ENCODE peak calls at places on chromosomes 3 and 15, in nine cellular contexts. Y is GM04504; P is EH; K is activated CD4-positive, alpha-beta T cell treated with anti-CD3 and anti-CD28 coated beads, Interleukin-2, amount 50 U/mL, for 1 hour; A is foreskin keratinocyte; Q is right cardiac atrium; U is osteoblast; Z is GM12864; N is CD8-positive, alpha-beta memory T cell. L is an unnamed sample.

GRCh38 chr3:123540285-123540684 is 44.6 kb downstream of the HACD2 start:
- DNase-seq in K (no peak), P (peak), Z (no peak), A (no peak), Q (no peak), Y (no peak), N (no peak), U (peak), L (no peak)

GRCh38 chr3:9014189-9014588 is 50.9 kb upstream of the RAD18 start:
- DNase-seq in Y (no peak), N (no peak), K (no peak), U (no peak), Z (no peak), Q (no peak), A (no peak), P (peak), L (peak)

GRCh38 chr3:86178095-86178494 is 812.9 kb downstream of the VGLL3 start:
- DNase-seq in Q (no peak), A (no peak), U (no peak), K (no peak), Z (no peak), P (no peak), Y (no peak), N (no peak), L (no peak)

GRCh38 chr3:140602781-140603180 is 75.1 kb upstream of the TRIM42 start:
- DNase-seq in K (no peak), P (no peak), U (no peak), Z (no peak), A (no peak), N (no peak), Y (no peak), Q (no peak), L (no peak)

GRCh38 chr3:43171770-43172169 is 65.9 kb upstream of the POMGNT2 start:
- DNase-seq in K (no peak), A (no peak), Z (no peak), Q (no peak), Y (no peak), N (no peak), P (peak), U (no peak), L (no peak)

GRCh38 chr15:74676801-74677200 is 19.0 kb downstream of the EDC3 start:
- DNase-seq in A (no peak), Q (no peak), K (no peak), Z (no peak), P (no peak), N (no peak), U (no peak), Y (no peak), L (no peak)

GRCh38 chr3:26556637-26557036 is 65.9 kb upstream of the LRRC3B start:
- DNase-seq in K (no peak), P (no peak), A (no peak), Y (no peak), N (no peak), Z (no peak), Q (no peak), U (no peak), L (no peak)

GRCh38 chr3:53805463-53806159 is 40.6 kb downstream of the CHDH start:
- DNase-seq in U (no peak), P (no peak), A (no peak), Y (no peak), K (no peak), Q (no peak), Z (no peak), N (no peak), L (no peak)

GRCh38 chr3:15892828-15893227 is 95.0 kb upstream of the ANKRD28 start:
- DNase-seq in Z (no peak), N (no peak), A (no peak), Q (no peak), P (peak), K (no peak), Y (no peak), U (peak), L (no peak)

GRCh38 chr3:195897081-195897852 is 11.1 kb downstream of the TNK2 start:
- DNase-seq in Z (no peak), K (no peak), N (no peak), A (peak), P (peak), Y (no peak), U (peak), Q (peak), L (peak)

GRCh38 chr3:107208100-107208499 is 169.1 kb upstream of the CCDC54 start:
- DNase-seq in A (peak), N (no peak), Y (peak), Z (no peak), Q (peak), K (no peak), U (peak), P (peak), L (peak)

GRCh38 chr15:44435893-44436667 is 8.7 kb downstream of the CTDSPL2 start:
- DNase-seq in Z (no peak), U (peak), P (peak), N (no peak), K (no peak), A (peak), Q (no peak), Y (peak), L (no peak)

GRCh38 chr3:37197810-37198371 is 23.5 kb upstream of the LRRFIP2 start:
- DNase-seq in U (peak), Z (no peak), P (peak), Q (no peak), Y (peak), N (no peak), A (peak), K (no peak), L (no peak)

GRCh38 chr3:11251807-11252176 is 20.4 kb upstream of the ATG7 start:
- DNase-seq in K (no peak), Z (no peak), Q (no peak), U (no peak), N (no peak), P (no peak), A (no peak), Y (no peak), L (no peak)

GRCh38 chr15:85306946-85307686 is 73.3 kb upstream of the AKAP13 start:
- DNase-seq in A (no peak), K (no peak), U (no peak), Y (no peak), Q (no peak), N (no peak), P (no peak), Z (no peak), L (no peak)

GRCh38 chr15:65377976-65378366 is at the start of gene IGDCC3:
- DNase-seq in Q (no peak), P (no peak), K (no peak), N (no peak), U (peak), A (no peak), Z (no peak), Y (no peak), L (no peak)

GRCh38 chr15:48868018-48868417 is 9.9 kb upstream of the EID1 start:
- DNase-seq in Q (no peak), U (no peak), Y (no peak), P (no peak), K (no peak), N (no peak), Z (no peak), A (peak), L (no peak)

GRCh38 chr3:164306042-164306441 is 772.3 kb downstream of the SI start:
- DNase-seq in Y (no peak), A (no peak), U (no peak), Q (no peak), K (no peak), N (no peak), P (no peak), Z (no peak), L (no peak)

GRCh38 chr3:151328298-151329036 is 882 bp downstream of the P2RY13 start:
- DNase-seq in Z (no peak), P (peak), U (no peak), Y (no peak), K (no peak), A (no peak), N (peak), Q (no peak), L (no peak)

GRCh38 chr15:74816624-74817369 is 4.2 kb downstream of the LMAN1L start:
- DNase-seq in Q (peak), Z (no peak), K (no peak), N (no peak), A (no peak), P (peak), U (peak), Y (no peak), L (no peak)

GRCh38 chr3:73432021-73432722 is 192.6 kb downstream of the PDZRN3 start:
- DNase-seq in A (peak), P (peak), U (no peak), Z (no peak), N (no peak), Q (peak), Y (no peak), K (no peak), L (no peak)

GRCh38 chr15:91915576-91915975 is 62.1 kb downstream of the SLCO3A1 start:
- DNase-seq in K (no peak), Q (no peak), Y (no peak), A (no peak), P (no peak), N (no peak), Z (no peak), U (peak), L (no peak)

GRCh38 chr3:115074502-115074901 is 72.6 kb downstream of the ZBTB20 start:
- DNase-seq in Q (no peak), Z (no peak), U (no peak), P (peak), Y (no peak), K (no peak), N (no peak), A (peak), L (no peak)

GRCh38 chr15:49964071-49964470 is 155.0 kb downstream of the ATP8B4 start:
- DNase-seq in K (no peak), U (no peak), Y (no peak), Q (no peak), A (no peak), N (no peak), Z (no peak), P (no peak), L (no peak)

GRCh38 chr3:170908235-170909116 is at the start of gene EIF5A2:
- DNase-seq in Q (peak), P (peak), N (peak), A (peak), U (peak), Y (peak), K (peak), Z (peak), L (peak)

GRCh38 chr15:27668471-27669220 is 430.5 kb downstream of the OCA2 start:
- DNase-seq in A (no peak), P (no peak), U (no peak), Y (no peak), Q (no peak), K (no peak), N (no peak), Z (no peak), L (no peak)

GRCh38 chr15:37289109-37289765 is 188.9 kb upstream of the MEIS2 start:
- DNase-seq in P (peak), N (no peak), A (peak), Q (no peak), K (no peak), Z (no peak), Y (no peak), U (no peak), L (peak)

GRCh38 chr15:67506775-67507747 is 13.9 kb upstream of the C15orf61 start:
- DNase-seq in Q (no peak), P (peak), A (no peak), U (no peak), N (no peak), Z (no peak), Y (no peak), K (no peak), L (no peak)

GRCh38 chr3:177419904-177420601 is 222.8 kb upstream of the TBL1XR1 start:
- DNase-seq in U (no peak), Q (no peak), Z (no peak), Y (peak), K (no peak), N (no peak), P (no peak), A (no peak), L (no peak)

GRCh38 chr15:74421302-74422245 is 12.2 kb downstream of the SEMA7A start:
- DNase-seq in A (no peak), Y (no peak), P (no peak), U (peak), Z (no peak), K (no peak), Q (peak), N (no peak), L (no peak)

GRCh38 chr15:64930019-64930652 is 18.4 kb downstream of the ANKDD1A start:
- DNase-seq in K (no peak), Z (peak), U (no peak), Y (no peak), Q (no peak), N (no peak), A (no peak), P (no peak), L (no peak)

GRCh38 chr3:108305484-108306172 is 9.3 kb downstream of the HHLA2 start:
- DNase-seq in K (no peak), Z (no peak), U (no peak), Q (no peak), A (no peak), P (no peak), N (no peak), Y (no peak), L (no peak)

GRCh38 chr15:41219381-41219780 is 11.2 kb downstream of the EXD1 start:
- DNase-seq in A (no peak), K (no peak), P (no peak), Q (no peak), U (no peak), Y (no peak), N (no peak), Z (no peak), L (no peak)